ENCODE peak calls at places on chromosome 12, in five cellular contexts. Q, S, E, C and V are unnamed samples.

GRCh38 chr12:47382305-47382704 is 302.5 kb upstream of the AMIGO2 start:
- DNase-seq in Q (no peak), S (no peak), E (no peak), C (no peak), V (no peak)

GRCh38 chr12:122852336-122853275 is 17.3 kb downstream of the HIP1R start:
- DNase-seq in Q (no peak), S (no peak), E (no peak), C (no peak), V (no peak)

GRCh38 chr12:53096089-53096741 is 1.3 kb upstream of the IGFBP6 start:
- DNase-seq in Q (no peak), S (no peak), E (no peak), C (no peak), V (no peak)

GRCh38 chr12:45464699-45465098 is 248.8 kb downstream of the ANO6 start:
- DNase-seq in Q (no peak), S (no peak), E (no peak), C (peak), V (no peak)

GRCh38 chr12:117774986-117775775 is 193.6 kb downstream of the KSR2 start:
- DNase-seq in Q (no peak), S (no peak), E (no peak), C (no peak), V (no peak)

GRCh38 chr12:52010152-52010622 is 3.4 kb downstream of the TAMALIN start:
- DNase-seq in Q (peak), S (peak), E (peak), C (no peak), V (no peak)

GRCh38 chr12:92539966-92540791 is 162.6 kb upstream of the PLEKHG7 start:
- DNase-seq in Q (no peak), S (no peak), E (no peak), C (no peak), V (no peak)

GRCh38 chr12:132390287-132391076 is 61.1 kb upstream of the GALNT9 start:
- DNase-seq in Q (no peak), S (no peak), E (no peak), C (no peak), V (no peak)

GRCh38 chr12:63276537-63277365 is 125.8 kb upstream of the AVPR1A start:
- DNase-seq in Q (peak), S (peak), E (peak), C (peak), V (peak)

GRCh38 chr12:9651265-9651729 is 18.2 kb upstream of the CLEC2D start:
- DNase-seq in Q (no peak), S (no peak), E (no peak), C (no peak), V (no peak)

GRCh38 chr12:79168687-79169086 is 304.1 kb downstream of the SYT1 start:
- DNase-seq in Q (no peak), S (no peak), E (no peak), C (no peak), V (no peak)

GRCh38 chr12:12008232-12008850 is 62.4 kb upstream of the BCL2L14 start:
- DNase-seq in Q (no peak), S (no peak), E (no peak), C (no peak), V (no peak)

GRCh38 chr12:51823875-51824565 is 24.5 kb downstream of the FIGNL2 start:
- DNase-seq in Q (no peak), S (peak), E (no peak), C (peak), V (peak)

GRCh38 chr12:29547151-29547561 is 49.7 kb upstream of the OVCH1 start:
- DNase-seq in Q (no peak), S (no peak), E (no peak), C (no peak), V (no peak)

GRCh38 chr12:11782914-11783420 is 133.5 kb downstream of the ETV6 start:
- DNase-seq in Q (no peak), S (no peak), E (no peak), C (no peak), V (no peak)

GRCh38 chr12:104473374-104473983 is 16.7 kb downstream of the CHST11 start:
- DNase-seq in Q (no peak), S (no peak), E (no peak), C (no peak), V (no peak)

GRCh38 chr12:124913474-124914391 is 717 bp downstream of the UBC start:
- DNase-seq in Q (no peak), S (peak), E (peak), C (no peak), V (no peak)

GRCh38 chr12:22598763-22599161 is 26.2 kb upstream of the ETNK1 start:
- DNase-seq in Q (no peak), S (peak), E (no peak), C (no peak), V (no peak)

GRCh38 chr12:46682148-46682547 is 143.6 kb downstream of the SLC38A4 start:
- DNase-seq in Q (no peak), S (no peak), E (no peak), C (no peak), V (no peak)

GRCh38 chr12:104351023-104351983 is 47.8 kb downstream of the EID3 start:
- DNase-seq in Q (no peak), S (no peak), E (no peak), C (no peak), V (no peak)

GRCh38 chr12:103350116-103350515 is 145.7 kb downstream of the C12orf42 start:
- DNase-seq in Q (no peak), S (no peak), E (no peak), C (peak), V (no peak)

GRCh38 chr12:132324173-132324572 is 5.2 kb downstream of the GALNT9 start:
- DNase-seq in Q (no peak), S (no peak), E (no peak), C (no peak), V (no peak)

GRCh38 chr12:49527361-49528130 is 11.3 kb upstream of the KCNH3 start:
- DNase-seq in Q (no peak), S (no peak), E (no peak), C (no peak), V (no peak)

GRCh38 chr12:16606201-16606849 is 363 bp upstream of the LMO3 start:
- DNase-seq in Q (no peak), S (no peak), E (no peak), C (no peak), V (no peak)
- TF ChIP-seq EZH2 in Q (peak), S (no peak), E (no peak), C (no peak), V (no peak)

GRCh38 chr12:121113057-121113456 is 19.6 kb upstream of the P2RX7 start:
- DNase-seq in Q (no peak), S (no peak), E (no peak), C (no peak), V (no peak)
- H3K9ac ChIP-seq in Q (no peak), S (no peak), E (no peak), C (no peak), V (no peak)

GRCh38 chr12:111103583-111103982 is 183.2 kb upstream of the MYL2 start:
- DNase-seq in Q (no peak), S (no peak), E (no peak), C (no peak), V (no peak)

GRCh38 chr12:111101003-111101402 is 180.6 kb upstream of the MYL2 start:
- DNase-seq in Q (no peak), S (no peak), E (no peak), C (no peak), V (no peak)

GRCh38 chr12:111100003-111100402 is 179.6 kb upstream of the MYL2 start:
- DNase-seq in Q (no peak), S (no peak), E (no peak), C (no peak), V (no peak)

GRCh38 chr12:111100554-111100953 is 180.2 kb upstream of the MYL2 start:
- DNase-seq in Q (no peak), S (no peak), E (no peak), C (no peak), V (no peak)

DNA sequence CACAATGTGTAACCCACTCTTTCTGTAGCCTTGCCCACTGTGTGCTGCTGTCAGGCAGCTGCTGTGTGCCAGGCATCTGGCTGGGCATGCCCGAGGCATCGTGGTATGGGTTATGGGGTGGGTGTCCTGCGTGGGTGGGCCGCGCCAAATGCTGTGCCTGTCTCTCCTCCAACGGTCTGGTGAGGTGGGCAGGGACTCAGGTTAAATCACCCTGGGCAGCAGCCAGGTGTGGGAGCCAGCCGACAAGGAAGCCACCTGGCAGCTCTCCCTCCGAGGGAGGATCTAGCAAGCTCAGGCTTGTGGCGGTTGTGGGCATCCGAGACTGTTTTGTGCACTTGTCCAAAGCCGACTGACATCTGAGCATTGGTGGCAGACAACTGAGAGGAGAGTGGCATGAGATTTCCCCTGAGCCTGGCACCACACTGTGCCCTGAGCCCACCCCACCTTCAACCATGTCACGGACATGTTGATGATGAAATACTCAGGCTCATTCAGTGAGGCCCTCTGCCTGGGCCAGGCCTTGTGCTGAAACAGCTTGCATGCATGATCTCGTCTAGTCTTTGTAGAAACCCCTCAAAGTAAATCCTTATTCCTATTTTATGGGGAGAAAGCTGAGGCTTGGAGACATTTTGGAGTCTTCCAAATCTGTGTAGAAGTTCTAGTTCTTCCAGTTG is 181.8 kb upstream of the MYL2 start:
- DNase-seq in Q (no peak), S (no peak), E (no peak), C (no peak), V (no peak)
- TF ChIP-seq POLR2AphosphoS5 in Q (no peak), S (no peak), E (no peak), C (no peak), V (no peak)

DNA sequence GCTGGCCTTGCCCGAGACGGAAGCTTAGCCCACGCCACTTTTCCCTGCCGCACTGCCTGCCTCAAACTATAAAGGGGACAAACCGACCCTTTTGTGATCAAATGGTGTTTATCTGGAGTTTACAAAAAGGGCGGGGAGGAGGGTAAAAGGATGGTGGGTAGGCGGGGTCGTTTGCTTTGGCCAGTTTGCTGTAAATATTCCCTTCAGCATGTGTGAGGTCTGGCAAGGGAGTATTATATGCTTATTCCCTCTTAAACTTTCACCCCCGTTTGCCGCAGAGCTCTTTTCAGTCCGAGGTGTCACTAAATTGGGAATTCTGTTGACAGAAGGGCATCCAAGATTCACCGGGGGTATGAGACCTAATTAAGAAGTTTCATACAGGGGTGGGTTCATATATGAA is 3.8 kb upstream of the TBX3 start:
- DNase-seq in Q (no peak), S (no peak), E (no peak), C (no peak), V (no peak)
- TF ChIP-seq EZH2 in Q (no peak), S (no peak), E (no peak), C (no peak), V (no peak)

GRCh38 chr12:26692417-26692816 is 140.6 kb downstream of the ITPR2 start:
- DNase-seq in Q (no peak), S (no peak), E (no peak), C (no peak), V (no peak)
- H3K9ac ChIP-seq in Q (no peak), S (no peak), E (no peak), C (no peak), V (no peak)

GRCh38 chr12:131124487-131125280 is 171.0 kb downstream of the ADGRD1 start:
- DNase-seq in Q (no peak), S (no peak), E (no peak), C (no peak), V (no peak)
- TF ChIP-seq POLR2AphosphoS5 in Q (no peak), S (no peak), E (no peak), C (no peak), V (no peak)

GRCh38 chr12:112905451-112906089 is 1.2 kb upstream of the OAS1 start:
- DNase-seq in Q (no peak), S (no peak), E (no peak), C (no peak), V (no peak)

GRCh38 chr12:112908548-112908947 is 1.8 kb downstream of the OAS1 start:
- DNase-seq in Q (no peak), S (no peak), E (no peak), C (no peak), V (no peak)

GRCh38 chr12:112904571-112904970 is 2.2 kb upstream of the OAS1 start:
- DNase-seq in Q (no peak), S (no peak), E (no peak), C (no peak), V (no peak)

GRCh38 chr12:112907415-112908157 is 824 bp downstream of the OAS1 start:
- DNase-seq in Q (no peak), S (no peak), E (no peak), C (no peak), V (no peak)

GRCh38 chr12:112906712-112907414 is at the start of gene OAS1:
- DNase-seq in Q (no peak), S (peak), E (no peak), C (no peak), V (no peak)
- TF ChIP-seq EZH2 in Q (no peak), S (no peak), E (no peak), C (no peak), V (no peak)

GRCh38 chr12:89392401-89392800 is 40.1 kb upstream of the DUSP6 start:
- DNase-seq in Q (no peak), S (no peak), E (no peak), C (no peak), V (no peak)

GRCh38 chr12:89393551-89394121 is 41.3 kb upstream of the DUSP6 start:
- DNase-seq in Q (no peak), S (no peak), E (peak), C (no peak), V (no peak)

GRCh38 chr12:89389755-89390661 is 37.7 kb upstream of the DUSP6 start:
- DNase-seq in Q (no peak), S (peak), E (no peak), C (no peak), V (peak)

GRCh38 chr12:89391726-89392336 is 39.5 kb upstream of the DUSP6 start:
- DNase-seq in Q (no peak), S (peak), E (no peak), C (no peak), V (no peak)

DNA sequence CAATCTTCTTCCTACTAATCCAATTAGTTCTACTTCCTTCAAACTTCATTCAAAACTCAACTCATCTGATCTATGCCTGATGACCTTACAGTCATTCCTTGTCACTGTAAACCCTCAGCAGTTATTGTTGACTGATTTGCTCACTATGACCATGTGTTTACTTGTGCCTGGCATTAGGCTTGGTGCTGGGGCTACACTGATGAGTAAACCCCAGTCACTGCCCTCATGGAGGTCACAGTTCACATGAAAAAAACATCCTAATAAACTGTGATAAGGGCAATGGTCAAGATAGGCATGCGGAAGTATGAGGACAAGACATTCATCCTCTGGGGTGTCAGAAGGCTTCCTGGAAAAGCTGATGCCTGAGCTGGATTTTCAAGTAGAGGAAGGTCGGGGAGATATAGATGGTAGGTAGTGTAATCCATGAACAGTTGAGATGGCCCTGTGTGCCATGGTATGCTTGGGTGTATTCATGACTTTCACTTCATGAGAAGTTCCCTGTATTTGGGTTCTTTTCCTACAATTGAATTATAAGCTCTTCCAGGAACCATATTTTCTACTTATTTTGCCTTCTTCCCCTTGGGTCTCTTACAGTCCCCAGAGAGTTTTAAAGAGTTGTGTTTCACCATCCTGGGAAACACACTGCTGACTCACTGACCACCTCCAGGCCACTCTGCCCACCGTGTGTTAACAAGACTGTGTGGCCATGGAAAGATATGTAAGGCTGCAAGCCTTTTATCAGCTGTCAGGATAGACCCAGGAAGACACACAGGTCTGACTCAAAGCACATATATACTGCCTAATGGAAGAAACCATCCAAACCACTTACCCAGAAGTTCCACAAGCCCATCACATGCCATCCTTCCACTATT is 38.7 kb upstream of the DUSP6 start:
- DNase-seq in Q (no peak), S (peak), E (peak), C (no peak), V (no peak)
- H3K9ac ChIP-seq in Q (no peak), S (peak), E (no peak), C (no peak), V (no peak)

DNA sequence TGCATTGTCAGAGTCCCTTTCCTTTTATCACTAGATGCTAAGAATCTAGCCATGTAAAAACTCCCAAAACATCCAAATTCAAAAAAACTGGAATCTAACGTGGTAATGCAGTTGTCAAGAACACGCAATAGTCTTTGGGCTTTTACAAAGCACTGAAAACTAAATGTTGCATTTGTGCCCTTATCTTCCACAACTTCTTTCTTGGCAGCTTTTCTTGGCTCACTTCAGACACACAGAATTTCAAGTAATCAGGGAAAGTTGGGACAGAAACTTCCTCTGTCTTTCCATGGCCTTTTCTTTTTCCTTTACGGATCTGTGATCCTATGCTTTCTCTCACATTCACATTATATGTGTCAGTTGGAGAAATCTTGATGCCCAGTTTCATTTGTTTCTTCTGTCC is 136.0 kb downstream of the CRADD start:
- DNase-seq in Q (no peak), S (no peak), E (no peak), C (no peak), V (no peak)
- TF ChIP-seq POLR2AphosphoS5 in Q (no peak), S (no peak), E (no peak), C (no peak), V (no peak)